ENCODE peak calls at places on chromosomes 4 and X, in ten cellular contexts. E, S, D, Q, O, P, V, G, U and X are unnamed samples.

GRCh38 chrX:11352296-11352741 is 59.1 kb downstream of the AMELX start:
- DNase-seq in E (no peak), S (no peak), D (no peak), Q (no peak), O (no peak), P (no peak), V (no peak), G (no peak), U (no peak), X (peak; percentile 82)

GRCh38 chr4:52982246-52982950 is 120.3 kb downstream of the RASL11B start:
- DNase-seq in E (no peak), S (no peak), D (no peak), Q (peak; percentile 79), O (no peak), P (no peak), V (peak; percentile 4), G (no peak), U (peak; percentile 35), X (peak; percentile 46)

GRCh38 chr4:112739442-112739841 is 102.5 kb downstream of the LARP7 start:
- DNase-seq in E (no peak), S (no peak), D (no peak), Q (no peak), O (no peak), P (no peak), V (no peak), G (no peak), U (peak; percentile 61), X (no peak)

GRCh38 chr4:112589207-112589606 is 47.5 kb downstream of the ZGRF1 start:
- DNase-seq in E (no peak), S (no peak), D (no peak), Q (peak; percentile 19), O (no peak), P (no peak), V (no peak), G (no peak), U (no peak), X (no peak)

GRCh38 chrX:139560221-139560620 is 29.7 kb downstream of the F9 start:
- DNase-seq in E (no peak), S (no peak), D (no peak), Q (peak; percentile 0), O (no peak), P (no peak), V (no peak), G (no peak), U (no peak), X (no peak)

GRCh38 chrX:39431893-39432292 is 630.6 kb downstream of the MID1IP1 start:
- DNase-seq in E (no peak), S (no peak), D (no peak), Q (no peak), O (no peak), P (no peak), V (no peak), G (no peak), U (no peak), X (peak; percentile 7)

GRCh38 chr4:40473578-40474388 is 138.7 kb downstream of the CHRNA9 start:
- DNase-seq in E (no peak), S (peak; percentile 61), D (no peak), Q (no peak), O (no peak), P (no peak), V (no peak), G (no peak), U (no peak), X (no peak)

GRCh38 chrX:103329991-103330390 is at the start of gene TCEAL7:
- DNase-seq in E (no peak), S (no peak), D (no peak), Q (peak; percentile 32), O (no peak), P (no peak), V (no peak), G (no peak), U (no peak), X (no peak)

GRCh38 chr4:137367608-137368007 is 164.7 kb downstream of the PCDH18 start:
- DNase-seq in E (no peak), S (no peak), D (no peak), Q (peak; percentile 42), O (no peak), P (no peak), V (no peak), G (no peak), U (no peak), X (no peak)

GRCh38 chrX:106899841-106900240 is 3.3 kb downstream of the RIPPLY1 start:
- DNase-seq in E (no peak), S (no peak), D (no peak), Q (no peak), O (no peak), P (no peak), V (no peak), G (no peak), U (no peak), X (no peak)

GRCh38 chrX:106897259-106897658 is 5.9 kb downstream of the RIPPLY1 start:
- DNase-seq in E (no peak), S (no peak), D (no peak), Q (peak; percentile 40), O (no peak), P (no peak), V (peak; percentile 18), G (no peak), U (peak; percentile 18), X (no peak)

GRCh38 chrX:106899276-106899675 is 3.9 kb downstream of the RIPPLY1 start:
- DNase-seq in E (no peak), S (no peak), D (no peak), Q (no peak), O (no peak), P (no peak), V (no peak), G (no peak), U (no peak), X (no peak)

GRCh38 chrX:106901341-106901740 is 1.8 kb downstream of the RIPPLY1 start:
- DNase-seq in E (no peak), S (peak; percentile 75), D (no peak), Q (no peak), O (no peak), P (no peak), V (no peak), G (no peak), U (no peak), X (no peak)

GRCh38 chrX:106898462-106898861 is 4.7 kb downstream of the RIPPLY1 start:
- DNase-seq in E (no peak), S (no peak), D (no peak), Q (peak; percentile 74), O (no peak), P (no peak), V (peak; percentile 42), G (no peak), U (peak; percentile 58), X (no peak)
- H3K4me3 ChIP-seq in E (no peak overlapping the region), S (no peak overlapping the region), D (no peak overlapping the region), Q (no peak overlapping the region), O (no peak overlapping the region), P (no peak overlapping the region), V (no peak overlapping the region), G (no peak overlapping the region), U (no peak overlapping the region), X (no peak overlapping the region)

GRCh38 chrX:118056870-118057269 is 59.7 kb downstream of the KLHL13 start:
- DNase-seq in E (no peak), S (no peak), D (no peak), Q (no peak), O (no peak), P (no peak), V (no peak), G (no peak), U (no peak), X (no peak)
- H3K4me3 ChIP-seq in E (no peak overlapping the region), S (no peak overlapping the region), D (no peak overlapping the region), Q (no peak overlapping the region), O (no peak overlapping the region), P (no peak overlapping the region), V (no peak overlapping the region), G (no peak overlapping the region), U (no peak overlapping the region), X (no peak overlapping the region)

DNA sequence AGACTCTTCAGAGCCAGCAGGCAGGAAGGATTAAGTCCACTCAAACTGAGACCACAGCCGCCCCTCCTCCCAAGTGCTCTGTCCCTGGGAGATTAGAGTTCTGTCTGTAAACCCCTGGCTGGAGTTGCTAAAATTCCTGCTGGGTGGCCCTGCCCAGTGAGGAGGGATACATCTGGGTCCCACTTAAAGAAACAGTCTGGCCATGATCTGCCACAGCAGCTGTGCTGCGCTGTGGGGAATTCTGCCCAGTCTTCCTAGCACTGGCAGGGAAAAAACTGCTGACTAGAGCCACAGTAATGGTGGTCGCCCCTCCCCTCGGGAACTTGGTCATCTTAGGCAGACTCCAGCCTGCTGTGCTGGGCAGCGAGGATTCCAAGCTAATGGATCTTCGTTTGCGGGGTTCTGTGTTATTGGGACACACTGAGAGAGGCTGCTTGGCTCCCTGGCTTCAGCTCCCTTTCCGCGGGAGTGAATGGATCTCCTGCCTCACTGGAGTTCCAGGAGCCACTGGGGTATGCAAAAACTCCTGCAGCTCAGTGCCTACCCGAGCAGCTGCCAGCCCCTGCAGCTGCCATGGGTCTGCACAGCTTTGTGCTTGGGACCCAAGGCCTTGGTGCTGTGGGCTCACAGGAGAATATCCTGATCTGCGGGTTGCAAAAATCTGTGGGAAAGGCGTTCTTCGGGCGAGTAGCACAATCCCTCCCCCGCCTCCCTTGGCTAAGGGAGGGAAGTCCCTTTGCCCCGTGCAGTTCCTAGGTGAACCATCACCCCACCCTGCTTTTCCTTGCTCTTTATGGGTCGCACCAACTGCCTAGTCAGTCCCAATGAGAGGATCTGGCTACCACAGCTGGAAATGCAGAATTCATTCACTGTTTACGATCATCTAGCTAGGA is 15.7 kb downstream of the ZXDB start:
- DNase-seq in E (no peak), S (no peak), D (no peak), Q (no peak), O (no peak), P (no peak), V (no peak), G (no peak), U (no peak), X (no peak)
- H3K4me3 ChIP-seq in E (no peak overlapping the region), S (no peak overlapping the region), D (no peak overlapping the region), Q (no peak overlapping the region), O (peak overlapping the region; percentile 28), P (no peak overlapping the region), V (no peak overlapping the region), G (no peak overlapping the region), U (no peak overlapping the region), X (no peak overlapping the region)

GRCh38 chr4:141133146-141134006 is at the start of gene RNF150:
- DNase-seq in E (peak; percentile 68), S (peak; percentile 74), D (peak; percentile 52), Q (peak; percentile 86), O (peak; percentile 69), P (peak; percentile 81), V (peak; percentile 74), G (peak; percentile 89), U (peak; percentile 88), X (peak; percentile 69)

GRCh38 chr4:141132689-141133145 is 552 bp downstream of the RNF150 start:
- DNase-seq in E (no peak), S (peak; percentile 46), D (no peak), Q (peak; percentile 34), O (peak; percentile 32), P (no peak), V (peak; percentile 8), G (peak; percentile 86), U (peak; percentile 18), X (no peak)

GRCh38 chr4:141134586-141134985 is 1.3 kb upstream of the RNF150 start:
- DNase-seq in E (no peak), S (no peak), D (no peak), Q (no peak), O (no peak), P (no peak), V (no peak), G (no peak), U (no peak), X (no peak)

GRCh38 chr4:141131738-141132688 is 1.3 kb downstream of the RNF150 start:
- DNase-seq in E (no peak), S (no peak), D (no peak), Q (no peak), O (peak; percentile 24), P (no peak), V (no peak), G (peak; percentile 81), U (peak; percentile 11), X (no peak)

GRCh38 chr4:141134051-141134450 is 782 bp upstream of the RNF150 start:
- DNase-seq in E (no peak), S (no peak), D (no peak), Q (peak; percentile 8), O (no peak), P (no peak), V (no peak), G (no peak), U (peak; percentile 33), X (no peak)
- H3K4me3 ChIP-seq in E (no peak overlapping the region), S (no peak overlapping the region), D (no peak overlapping the region), Q (no peak overlapping the region), O (no peak overlapping the region), P (no peak overlapping the region), V (peak overlapping the region; percentile 67), G (no peak overlapping the region), U (no peak overlapping the region), X (no peak overlapping the region)